ENCODE peak calls at places on chromosome 16, in four cellular contexts. One of them, this sample, is unnamed.

GRCh38 chr16:81740163-81740562 is 38.9 kb upstream of the PLCG2 start:
- DNase-seq in amniotic epithelial cell: peak
- DNase-seq in T47D: no peak
- DNase-seq in NCI-H1417 treated with DMSO at 0.1 percent for 48 hours: no peak
- DNase-seq in this sample: no peak

GRCh38 chr16:56558024-56558747 is 6.7 kb upstream of the MT4 start:
- DNase-seq in T47D: no peak
- DNase-seq in amniotic epithelial cell: peak
- DNase-seq in NCI-H1417 treated with DMSO at 0.1 percent for 48 hours: peak
- DNase-seq in this sample: no peak

GRCh38 chr16:68396481-68396880 is 51.8 kb downstream of the SMPD3 start:
- DNase-seq in amniotic epithelial cell: peak
- DNase-seq in NCI-H1417 treated with DMSO at 0.1 percent for 48 hours: no peak
- DNase-seq in T47D: peak
- DNase-seq in this sample: peak

GRCh38 chr16:85086347-85087291 is 25.7 kb downstream of the CIBAR2 start:
- DNase-seq in NCI-H1417 treated with DMSO at 0.1 percent for 48 hours: no peak
- DNase-seq in amniotic epithelial cell: peak
- DNase-seq in T47D: peak
- DNase-seq in this sample: peak

GRCh38 chr16:57699481-57699880 is 4.9 kb downstream of the DRC7 start:
- DNase-seq in T47D: no peak
- DNase-seq in amniotic epithelial cell: no peak
- DNase-seq in NCI-H1417 treated with DMSO at 0.1 percent for 48 hours: no peak
- DNase-seq in this sample: no peak

GRCh38 chr16:49354101-49354500 is 19.5 kb upstream of the C16orf78 start:
- DNase-seq in amniotic epithelial cell: no peak
- DNase-seq in T47D: no peak
- DNase-seq in NCI-H1417 treated with DMSO at 0.1 percent for 48 hours: no peak
- DNase-seq in this sample: no peak

GRCh38 chr16:89847930-89848297 is 19.6 kb downstream of the SPIRE2 start:
- DNase-seq in T47D: no peak
- DNase-seq in NCI-H1417 treated with DMSO at 0.1 percent for 48 hours: no peak
- DNase-seq in amniotic epithelial cell: no peak
- DNase-seq in this sample: no peak

GRCh38 chr16:87550510-87550961 is 51.8 kb upstream of the JPH3 start:
- DNase-seq in T47D: peak
- DNase-seq in amniotic epithelial cell: no peak
- DNase-seq in NCI-H1417 treated with DMSO at 0.1 percent for 48 hours: no peak
- DNase-seq in this sample: no peak

GRCh38 chr16:22291860-22292692 is 5.1 kb upstream of the POLR3E start:
- DNase-seq in T47D: no peak
- DNase-seq in amniotic epithelial cell: peak
- DNase-seq in NCI-H1417 treated with DMSO at 0.1 percent for 48 hours: no peak
- DNase-seq in this sample: peak

GRCh38 chr16:72139908-72140307 is 32.0 kb downstream of the PMFBP1 start:
- DNase-seq in NCI-H1417 treated with DMSO at 0.1 percent for 48 hours: no peak
- DNase-seq in T47D: no peak
- DNase-seq in amniotic epithelial cell: no peak
- DNase-seq in this sample: no peak

GRCh38 chr16:83901101-83901500 is 2.2 kb downstream of the MLYCD start:
- DNase-seq in amniotic epithelial cell: peak
- DNase-seq in NCI-H1417 treated with DMSO at 0.1 percent for 48 hours: no peak
- DNase-seq in T47D: no peak
- DNase-seq in this sample: no peak

GRCh38 chr16:22035094-22035675 is 27.3 kb downstream of the MOSMO start:
- DNase-seq in T47D: no peak
- DNase-seq in amniotic epithelial cell: no peak
- DNase-seq in NCI-H1417 treated with DMSO at 0.1 percent for 48 hours: no peak
- DNase-seq in this sample: no peak

GRCh38 chr16:57637965-57638364 is 9.5 kb downstream of the ADGRG1 start:
- DNase-seq in T47D: no peak
- DNase-seq in amniotic epithelial cell: no peak
- DNase-seq in NCI-H1417 treated with DMSO at 0.1 percent for 48 hours: no peak
- DNase-seq in this sample: no peak

GRCh38 chr16:88561485-88562369 is 8.5 kb upstream of the ZC3H18 start:
- DNase-seq in amniotic epithelial cell: peak
- DNase-seq in T47D: no peak
- DNase-seq in NCI-H1417 treated with DMSO at 0.1 percent for 48 hours: peak
- DNase-seq in this sample: peak

GRCh38 chr16:383326-384020 is 1.7 kb upstream of the PGAP6 start:
- DNase-seq in T47D: no peak
- DNase-seq in NCI-H1417 treated with DMSO at 0.1 percent for 48 hours: no peak
- DNase-seq in amniotic epithelial cell: no peak
- DNase-seq in this sample: no peak

GRCh38 chr16:6977291-6977690 is 355.4 kb upstream of the RBFOX1 start:
- DNase-seq in NCI-H1417 treated with DMSO at 0.1 percent for 48 hours: no peak
- DNase-seq in amniotic epithelial cell: no peak
- DNase-seq in T47D: no peak
- DNase-seq in this sample: no peak

GRCh38 chr16:24975428-24975889 is 39.7 kb downstream of the ARHGAP17 start:
- DNase-seq in NCI-H1417 treated with DMSO at 0.1 percent for 48 hours: no peak
- DNase-seq in amniotic epithelial cell: peak
- DNase-seq in T47D: no peak
- DNase-seq in this sample: peak

GRCh38 chr16:72013389-72013788 is 4.8 kb downstream of the DHODH start:
- DNase-seq in T47D: no peak
- DNase-seq in amniotic epithelial cell: peak
- DNase-seq in NCI-H1417 treated with DMSO at 0.1 percent for 48 hours: no peak
- DNase-seq in this sample: peak

GRCh38 chr16:49664221-49665215 is 191.4 kb downstream of the ZNF423 start:
- DNase-seq in amniotic epithelial cell: no peak
- DNase-seq in T47D: no peak
- DNase-seq in NCI-H1417 treated with DMSO at 0.1 percent for 48 hours: no peak
- DNase-seq in this sample: no peak

GRCh38 chr16:534089-534635 is 6.7 kb downstream of the CAPN15 start:
- DNase-seq in NCI-H1417 treated with DMSO at 0.1 percent for 48 hours: no peak
- DNase-seq in T47D: no peak
- DNase-seq in amniotic epithelial cell: no peak
- DNase-seq in this sample: no peak

GRCh38 chr16:26413780-26414179 is 652.9 kb upstream of the C16orf82 start:
- DNase-seq in NCI-H1417 treated with DMSO at 0.1 percent for 48 hours: no peak
- DNase-seq in T47D: no peak
- DNase-seq in amniotic epithelial cell: no peak
- DNase-seq in this sample: no peak

GRCh38 chr16:55668337-55669281 is 12.8 kb downstream of the SLC6A2 start:
- DNase-seq in amniotic epithelial cell: no peak
- DNase-seq in NCI-H1417 treated with DMSO at 0.1 percent for 48 hours: no peak
- DNase-seq in T47D: no peak
- DNase-seq in this sample: no peak

GRCh38 chr16:53207810-53208752 is 153.3 kb downstream of the CHD9 start:
- DNase-seq in NCI-H1417 treated with DMSO at 0.1 percent for 48 hours: peak
- DNase-seq in amniotic epithelial cell: peak
- DNase-seq in T47D: peak
- DNase-seq in this sample: peak

GRCh38 chr16:56225013-56225742 is 33.9 kb downstream of the GNAO1 start:
- DNase-seq in T47D: no peak
- DNase-seq in NCI-H1417 treated with DMSO at 0.1 percent for 48 hours: no peak
- DNase-seq in amniotic epithelial cell: no peak
- DNase-seq in this sample: no peak

GRCh38 chr16:84724619-84725307 is 25.0 kb downstream of the USP10 start:
- DNase-seq in amniotic epithelial cell: no peak
- DNase-seq in NCI-H1417 treated with DMSO at 0.1 percent for 48 hours: no peak
- DNase-seq in T47D: no peak
- DNase-seq in this sample: peak

GRCh38 chr16:86824751-86825310 is 246.5 kb downstream of the FOXL1 start:
- DNase-seq in amniotic epithelial cell: peak
- DNase-seq in T47D: no peak
- DNase-seq in NCI-H1417 treated with DMSO at 0.1 percent for 48 hours: no peak
- DNase-seq in this sample: peak

GRCh38 chr16:67456383-67457140 is 24.4 kb downstream of the ATP6V0D1 start:
- DNase-seq in NCI-H1417 treated with DMSO at 0.1 percent for 48 hours: no peak
- DNase-seq in amniotic epithelial cell: peak
- DNase-seq in T47D: no peak
- DNase-seq in this sample: peak

GRCh38 chr16:4544483-4544882 is 5.9 kb upstream of the CDIP1 start:
- DNase-seq in amniotic epithelial cell: no peak
- DNase-seq in NCI-H1417 treated with DMSO at 0.1 percent for 48 hours: no peak
- DNase-seq in T47D: no peak
- DNase-seq in this sample: no peak

GRCh38 chr16:67471758-67472384 is 9.1 kb downstream of the ATP6V0D1 start:
- DNase-seq in amniotic epithelial cell: no peak
- DNase-seq in T47D: no peak
- DNase-seq in NCI-H1417 treated with DMSO at 0.1 percent for 48 hours: no peak
- DNase-seq in this sample: no peak

GRCh38 chr16:8931864-8932263 is 31.8 kb downstream of the USP7 start:
- DNase-seq in amniotic epithelial cell: peak
- DNase-seq in T47D: no peak
- DNase-seq in NCI-H1417 treated with DMSO at 0.1 percent for 48 hours: no peak
- DNase-seq in this sample: peak

GRCh38 chr16:66706506-66706880 is 9.9 kb upstream of the CMTM4 start:
- DNase-seq in NCI-H1417 treated with DMSO at 0.1 percent for 48 hours: no peak
- DNase-seq in amniotic epithelial cell: no peak
- DNase-seq in T47D: no peak
- DNase-seq in this sample: no peak

GRCh38 chr16:79902351-79902750 is 301.8 kb upstream of the MAF start:
- DNase-seq in amniotic epithelial cell: no peak
- DNase-seq in NCI-H1417 treated with DMSO at 0.1 percent for 48 hours: no peak
- DNase-seq in T47D: no peak
- DNase-seq in this sample: no peak

GRCh38 chr16:35795361-35796029 is 2336.1 kb downstream of the TP53TG3F start:
- DNase-seq in amniotic epithelial cell: no peak
- DNase-seq in T47D: peak
- DNase-seq in NCI-H1417 treated with DMSO at 0.1 percent for 48 hours: no peak
- DNase-seq in this sample: no peak

GRCh38 chr16:55943257-55943656 is 68.1 kb upstream of the CES5A start:
- DNase-seq in NCI-H1417 treated with DMSO at 0.1 percent for 48 hours: no peak
- DNase-seq in amniotic epithelial cell: no peak
- DNase-seq in T47D: no peak
- DNase-seq in this sample: no peak

This sample was measured in fibroblast of villous mesenchyme.